ENCODE peak calls at places on chromosomes 6 and 20, in four cellular contexts. X is psoas muscle, M is AG09309, K is mesothelial cell of epicardium. D is an unnamed sample.

GRCh38 chr20:62427172-62428007 is at the start of gene RBBP8NL:
- DNase-seq in M (no peak), K (peak; percentile 78), X (no peak), D (no peak)

GRCh38 chr6:50541941-50542340 is 171.4 kb upstream of the TFAP2D start:
- DNase-seq in M (no peak), X (no peak), K (no peak), D (no peak)

GRCh38 chr20:20368414-20369352 is 779 bp downstream of the INSM1 start:
- DNase-seq in X (no peak), K (no peak), M (no peak), D (peak; percentile 27)

GRCh38 chr6:45448417-45449389 is 71.0 kb upstream of the SUPT3H start:
- DNase-seq in M (peak; percentile 65), K (no peak), X (no peak), D (no peak)

GRCh38 chr20:24098886-24099285 is 110.3 kb upstream of the GGTLC1 start:
- DNase-seq in M (peak; percentile 18), X (no peak), K (no peak), D (no peak)

GRCh38 chr20:57665589-57665971 is 44.2 kb downstream of the PMEPA1 start:
- DNase-seq in M (no peak), K (no peak), X (no peak), D (no peak)

GRCh38 chr20:24950128-24950835 is 1.2 kb downstream of the CST7 start:
- DNase-seq in X (no peak), K (no peak), M (no peak), D (no peak)

GRCh38 chr6:83536034-83536646 is 23.8 kb downstream of the PRSS35 start:
- DNase-seq in K (no peak), X (no peak), M (no peak), D (no peak)

GRCh38 chr6:159540152-159540551 is 152.9 kb downstream of the SOD2 start:
- DNase-seq in K (no peak), X (no peak), M (no peak), D (no peak)

GRCh38 chr6:112144145-112144926 is 56.9 kb downstream of the FAM229B start:
- DNase-seq in M (no peak), X (no peak), K (no peak), D (no peak)

GRCh38 chr6:164098857-164099534 is 684.5 kb downstream of the QKI start:
- DNase-seq in X (peak; percentile 52), K (no peak), M (no peak), D (no peak)

GRCh38 chr6:100274147-100274546 is 190.6 kb downstream of the SIM1 start:
- DNase-seq in X (no peak), M (no peak), K (no peak), D (no peak)

GRCh38 chr6:83126807-83127206 is 59.3 kb downstream of the DOP1A start:
- DNase-seq in X (no peak), M (no peak), K (no peak), D (no peak)

GRCh38 chr20:23120261-23120660 is 34.1 kb upstream of the CD93 start:
- DNase-seq in M (no peak), X (no peak), K (no peak), D (no peak)

GRCh38 chr20:9689041-9689440 is 149.8 kb downstream of the PAK5 start:
- DNase-seq in M (no peak), K (no peak), X (no peak), D (no peak)

GRCh38 chr6:161618816-161619454 is 345.1 kb upstream of the AGPAT4 start:
- DNase-seq in K (no peak), M (peak; percentile 40), X (peak; percentile 21), D (no peak)

GRCh38 chr20:13464702-13465101 is 174.0 kb downstream of the TASP1 start:
- DNase-seq in K (no peak), M (no peak), X (no peak), D (no peak)

GRCh38 chr6:130215526-130215925 is 7.2 kb downstream of the SAMD3 start:
- DNase-seq in M (no peak), K (no peak), X (no peak), D (no peak)

GRCh38 chr6:167130712-167131684 is 8.1 kb downstream of the CCR6 start:
- DNase-seq in K (no peak), X (no peak), M (no peak), D (no peak)

GRCh38 chr20:55142932-55143331 is 667.5 kb downstream of the DOK5 start:
- DNase-seq in K (no peak), X (no peak), M (no peak), D (no peak)

GRCh38 chr20:56875052-56875663 is 246.1 kb downstream of the TFAP2C start:
- DNase-seq in M (peak; percentile 11), K (no peak), X (no peak), D (no peak)

GRCh38 chr6:44022296-44022661 is 105.0 kb downstream of the MRPL14 start:
- DNase-seq in M (no peak), K (no peak), X (no peak), D (no peak)

GRCh38 chr6:33627876-33628275 is 6.8 kb downstream of the ITPR3 start:
- DNase-seq in X (no peak), M (no peak), K (no peak), D (no peak)

GRCh38 chr20:35947907-35948306 is 6.4 kb downstream of the SCAND1 start:
- DNase-seq in K (no peak), M (no peak), X (no peak), D (no peak)

GRCh38 chr20:35950093-35950492 is 4.2 kb downstream of the SCAND1 start:
- DNase-seq in X (no peak), M (no peak), K (no peak), D (no peak)

GRCh38 chr20:35942243-35942642 is 12.1 kb downstream of the SCAND1 start:
- DNase-seq in M (no peak), K (no peak), X (no peak), D (no peak)

GRCh38 chr20:35944189-35944588 is 10.1 kb downstream of the SCAND1 start:
- DNase-seq in K (no peak), M (no peak), X (no peak), D (no peak)

DNA sequence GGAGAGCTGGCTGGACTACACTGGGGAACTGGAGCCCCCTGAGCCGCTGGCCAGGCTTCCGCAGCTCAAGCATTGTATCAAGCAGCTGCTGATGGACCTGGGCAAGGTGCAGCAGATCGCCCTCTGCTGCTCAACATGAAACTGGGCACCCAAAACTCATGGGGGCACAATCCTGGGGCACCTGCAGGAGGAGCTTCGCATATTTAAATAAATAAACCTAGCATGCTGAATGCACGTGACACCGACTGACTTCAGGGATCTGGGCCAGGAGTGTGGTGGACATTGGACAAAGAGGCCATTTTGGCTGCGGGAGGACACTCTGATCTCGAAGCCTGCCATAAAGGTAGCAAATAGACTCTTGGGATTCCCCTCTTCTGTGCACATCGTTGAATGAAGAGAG is 6.8 kb downstream of the SCAND1 start:
- DNase-seq in K (no peak), M (no peak), X (no peak), D (no peak)
- TF ChIP-seq CTCF in K (no peak), M (peak; percentile 52), X (no peak), D (no peak)

DNA sequence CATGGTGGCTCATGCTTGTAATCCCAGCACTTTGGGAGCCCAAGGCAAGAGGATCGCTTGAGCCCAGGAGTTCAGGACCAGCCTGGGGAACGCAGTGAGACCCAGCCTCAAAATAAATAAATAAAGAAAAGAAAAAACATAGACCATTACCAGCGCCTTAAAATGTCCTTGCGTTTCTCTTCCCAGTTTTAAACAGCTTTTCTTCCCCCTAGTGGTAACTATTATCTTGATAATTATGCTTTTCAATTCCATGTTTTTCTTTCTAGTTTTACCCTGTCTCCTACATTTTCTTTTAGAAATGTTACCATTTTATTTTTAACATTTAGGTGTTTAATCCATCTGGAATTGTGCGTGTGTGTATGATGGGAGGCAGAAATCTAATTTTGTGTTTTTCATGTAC is 24.4 kb downstream of the DNAH8 start:
- DNase-seq in M (no peak), X (no peak), K (no peak), D (no peak)
- TF ChIP-seq CTCF in M (peak; percentile 39), X (peak; percentile 14), K (no peak), D (no peak)

GRCh38 chr6:66561479-66561878 is 854.5 kb upstream of the EYS start:
- DNase-seq in K (no peak), M (no peak), X (no peak), D (no peak)

GRCh38 chr6:66555082-66555481 is 848.1 kb upstream of the EYS start:
- DNase-seq in X (no peak), K (no peak), M (no peak), D (no peak)

GRCh38 chr6:66556936-66557335 is 849.9 kb upstream of the EYS start:
- DNase-seq in K (no peak), M (no peak), X (no peak), D (no peak)

GRCh38 chr6:66558189-66558588 is 851.2 kb upstream of the EYS start:
- DNase-seq in M (no peak), X (no peak), K (no peak), D (no peak)
- TF ChIP-seq CTCF in M (peak; percentile 3), X (no peak), K (peak; percentile 25), D (no peak)

GRCh38 chr20:1299522-1299921 is 29.4 kb downstream of the SDCBP2 start:
- DNase-seq in M (no peak), K (no peak), X (no peak), D (no peak)
- TF ChIP-seq CTCF in M (peak; percentile 20), K (no peak), X (no peak), D (no peak)

GRCh38 chr20:17504898-17505663 is 26.1 kb downstream of the BFSP1 start:
- DNase-seq in K (no peak), M (no peak), X (peak; percentile 49), D (peak; percentile 51)
- TF ChIP-seq CTCF in K (peak; percentile 76), M (peak; percentile 48), X (peak; percentile 74), D (peak; percentile 56)

DNA sequence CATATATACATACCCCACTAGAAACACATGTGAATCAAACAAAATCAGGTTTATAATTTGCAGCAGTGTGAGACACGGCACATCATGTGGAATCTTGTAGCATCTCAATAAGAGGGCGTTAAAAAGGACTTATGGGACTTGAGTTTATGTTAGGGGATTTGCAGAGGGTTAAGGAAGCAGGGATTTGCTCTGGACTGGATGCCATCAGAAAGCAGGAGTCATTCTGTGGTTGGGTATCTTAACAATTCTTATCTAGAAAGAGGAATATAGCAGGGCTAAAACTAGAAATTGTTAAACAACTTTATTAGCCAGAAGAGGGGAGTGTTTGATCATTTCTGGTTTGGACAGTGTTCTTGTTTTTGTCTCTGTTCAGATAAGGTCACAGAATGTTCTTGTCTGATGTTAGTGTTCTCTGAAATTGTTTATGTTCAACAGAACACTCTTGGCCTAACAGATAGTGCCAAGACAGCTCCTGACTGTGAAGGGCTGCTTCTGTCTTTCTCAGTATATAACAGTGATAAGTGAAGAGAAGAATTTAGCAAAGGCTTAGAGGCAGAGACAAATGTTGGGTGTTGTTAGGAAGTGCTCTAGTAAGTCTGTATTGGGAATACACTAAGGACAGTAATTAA is 39.2 kb downstream of the LIN28B start:
- DNase-seq in K (no peak), X (no peak), M (peak; percentile 1), D (no peak)
- TF ChIP-seq CTCF in K (no peak), X (no peak), M (peak; percentile 28), D (no peak)

GRCh38 chr20:33666293-33667244 is at the start of gene ACTL10:
- DNase-seq in M (peak; percentile 91), K (peak; percentile 70), X (peak; percentile 97), D (peak; percentile 83)

GRCh38 chr20:33668087-33668790 is 1.5 kb downstream of the ACTL10 start:
- DNase-seq in M (no peak), X (no peak), K (no peak), D (no peak)

GRCh38 chr20:33669224-33669623 is 2.5 kb downstream of the ACTL10 start:
- DNase-seq in K (no peak), X (no peak), M (no peak), D (no peak)

GRCh38 chr20:33668791-33669155 is 2.0 kb downstream of the ACTL10 start:
- DNase-seq in M (no peak), X (no peak), K (no peak), D (no peak)

GRCh38 chr20:33667245-33668086 is 723 bp downstream of the ACTL10 start:
- DNase-seq in X (peak; percentile 80), M (no peak), K (no peak), D (peak; percentile 76)
- TF ChIP-seq CTCF in X (no peak), M (no peak), K (peak; percentile 86), D (peak; percentile 61)